ENCODE peak calls at places on chromosomes 6 and 20, in six cellular contexts. I, W, P, G, L and F are unnamed samples.

GRCh38 chr6:147504848-147505247 is 3.6 kb upstream of the SAMD5 start:
- DNase-seq in I (no peak), W (no peak), P (no peak), G (no peak), L (no peak), F (no peak)

GRCh38 chr6:33248643-33248931 is 23.1 kb downstream of the VPS52 start:
- DNase-seq in I (no peak), W (no peak), P (no peak), G (no peak), L (no peak), F (no peak)

GRCh38 chr6:44735631-44735963 is 348.1 kb downstream of the CDC5L start:
- DNase-seq in I (no peak), W (no peak), P (no peak), G (peak; percentile 42), L (no peak), F (no peak)

GRCh38 chr20:48015943-48016723 is 230.9 kb upstream of the SULF2 start:
- DNase-seq in I (no peak), W (no peak), P (no peak), G (peak; percentile 82), L (no peak), F (no peak)

GRCh38 chr20:58515240-58516212 is at the start of gene APCDD1L:
- DNase-seq in I (no peak), W (no peak), P (no peak), G (peak; percentile 69), L (no peak), F (no peak)

GRCh38 chr20:22703843-22704242 is 119.5 kb upstream of the FOXA2 start:
- DNase-seq in I (no peak), W (no peak), P (no peak), G (no peak), L (no peak), F (no peak)

GRCh38 chr20:54061106-54061881 is 9.1 kb downstream of the BCAS1 start:
- DNase-seq in I (no peak), W (no peak), P (no peak), G (peak; percentile 7), L (no peak), F (no peak)

GRCh38 chr20:8365634-8366033 is 233.6 kb downstream of the PLCB1 start:
- DNase-seq in I (no peak), W (no peak), P (no peak), G (no peak), L (no peak), F (no peak)

GRCh38 chr20:8518878-8519277 is 386.8 kb downstream of the PLCB1 start:
- DNase-seq in I (no peak), W (no peak), P (no peak), G (no peak), L (no peak), F (no peak)

GRCh38 chr6:96460052-96460700 is 61.4 kb upstream of the UFL1 start:
- DNase-seq in I (no peak), W (no peak), P (no peak), G (no peak), L (no peak), F (no peak)

GRCh38 chr6:122276637-122277036 is 122.8 kb upstream of the HSF2 start:
- DNase-seq in I (no peak), W (no peak), P (no peak), G (no peak), L (no peak), F (no peak)

GRCh38 chr6:140480852-140481251 is 1106.4 kb upstream of the CITED2 start:
- DNase-seq in I (peak; percentile 26), W (no peak), P (no peak), G (peak; percentile 71), L (no peak), F (no peak)

GRCh38 chr6:5132741-5133140 is 47.6 kb downstream of the PPP1R3G start:
- DNase-seq in I (peak; percentile 81), W (peak; percentile 44), P (no peak), G (peak; percentile 98), L (no peak), F (no peak)

GRCh38 chr6:70758883-70759282 is 91.2 kb downstream of the SMAP1 start:
- DNase-seq in I (no peak), W (no peak), P (no peak), G (no peak), L (no peak), F (no peak)

GRCh38 chr6:109024784-109025183 is 69.9 kb downstream of the SESN1 start:
- DNase-seq in I (no peak), W (no peak), P (no peak), G (peak; percentile 2), L (no peak), F (no peak)

GRCh38 chr6:169101981-169102380 is 151.7 kb downstream of the THBS2 start:
- DNase-seq in I (no peak), W (no peak), P (no peak), G (peak; percentile 37), L (no peak), F (no peak)

GRCh38 chr6:107600936-107601335 is 111.0 kb downstream of the SOBP start:
- DNase-seq in I (peak; percentile 46), W (peak; percentile 22), P (peak; percentile 48), G (peak; percentile 47), L (no peak), F (no peak)

GRCh38 chr6:141443668-141444067 is 689.1 kb upstream of the GJE1 start:
- DNase-seq in I (no peak), W (no peak), P (no peak), G (peak; percentile 17), L (no peak), F (no peak)

GRCh38 chr6:43729537-43729936 is 40.5 kb upstream of the VEGFA start:
- DNase-seq in I (no peak), W (peak; percentile 74), P (no peak), G (no peak), L (no peak), F (no peak)

GRCh38 chr6:15626878-15627683 is 35.7 kb downstream of the DTNBP1 start:
- DNase-seq in I (no peak), W (no peak), P (no peak), G (no peak), L (no peak), F (no peak)

GRCh38 chr6:104325341-104326172 is 534.2 kb downstream of the HACE1 start:
- DNase-seq in I (no peak), W (no peak), P (no peak), G (no peak), L (peak; percentile 22), F (peak; percentile 1)

GRCh38 chr20:47727170-47727880 is 58.0 kb downstream of the SULF2 start:
- DNase-seq in I (peak; percentile 53), W (peak; percentile 62), P (no peak), G (no peak), L (no peak), F (no peak)

GRCh38 chr6:51574040-51574439 is 513.4 kb downstream of the PKHD1 start:
- DNase-seq in I (no peak), W (no peak), P (no peak), G (no peak), L (no peak), F (no peak)

GRCh38 chr6:87763276-87763675 is 61.2 kb upstream of the AKIRIN2 start:
- DNase-seq in I (no peak), W (no peak), P (no peak), G (no peak), L (no peak), F (no peak)

GRCh38 chr20:11544029-11544678 is 373.5 kb upstream of the BTBD3 start:
- DNase-seq in I (peak; percentile 31), W (peak; percentile 14), P (peak; percentile 75), G (peak; percentile 75), L (peak; percentile 64), F (peak; percentile 46)

GRCh38 chr6:89073840-89074239 is 6.7 kb upstream of the PNRC1 start:
- DNase-seq in I (no peak), W (no peak), P (no peak), G (no peak), L (no peak), F (no peak)

GRCh38 chr6:54252916-54253315 is 55.3 kb upstream of the TINAG start:
- DNase-seq in I (no peak), W (no peak), P (no peak), G (no peak), L (no peak), F (no peak)

GRCh38 chr6:14292119-14292518 is 174.5 kb downstream of the CD83 start:
- DNase-seq in I (no peak), W (no peak), P (no peak), G (no peak), L (no peak), F (no peak)

GRCh38 chr6:41443616-41444525 is 102.3 kb upstream of the FOXP4 start:
- DNase-seq in I (peak; percentile 69), W (no peak), P (no peak), G (no peak), L (no peak), F (no peak)

GRCh38 chr6:30494275-30494990 is 5.1 kb downstream of the HLA-E start:
- DNase-seq in I (no peak), W (no peak), P (no peak), G (no peak), L (no peak), F (no peak)
- TF ChIP-seq POLR2A in I (no peak), W (peak; percentile 19), P (no peak), G (no peak), L (no peak), F (no peak)

DNA sequence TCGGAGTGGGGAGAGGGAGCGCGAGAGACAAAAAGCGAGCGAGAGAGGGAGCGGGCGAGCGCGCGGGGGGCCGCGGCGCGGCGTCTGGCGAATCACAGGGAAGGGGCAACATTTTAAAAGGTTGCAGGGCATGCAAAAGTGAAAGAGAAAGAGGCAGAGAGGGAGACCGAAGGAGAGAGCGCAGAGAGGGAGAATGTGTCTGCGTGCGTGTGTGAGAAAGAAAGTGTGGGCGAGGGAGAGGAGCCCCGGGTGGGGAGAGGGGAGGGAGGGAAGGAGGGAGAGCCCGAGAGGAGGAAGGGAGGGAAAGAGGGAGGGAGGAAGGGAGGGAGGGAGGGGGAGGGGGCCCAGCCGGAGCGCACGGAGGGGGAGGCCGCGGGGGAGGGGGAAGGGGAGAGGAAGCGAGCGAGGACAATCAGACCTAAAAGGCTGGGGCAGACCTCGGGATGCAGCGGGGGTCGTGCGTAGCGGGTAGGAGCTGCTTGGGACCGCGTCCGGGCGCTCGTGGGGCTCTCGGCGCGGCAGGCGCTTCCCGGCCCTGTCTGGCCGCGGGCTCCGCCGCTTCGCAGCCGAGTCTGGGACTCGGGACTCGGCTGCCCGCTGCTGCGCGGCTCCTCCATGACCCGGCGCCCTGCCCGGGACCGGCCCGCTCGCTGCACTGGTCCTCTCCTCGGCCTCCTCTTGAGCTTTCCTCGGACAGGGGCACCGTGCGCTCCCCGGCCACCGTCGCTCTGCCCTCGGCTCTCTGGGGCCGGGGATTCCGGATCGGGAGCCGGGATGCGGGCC is 2.5 kb downstream of the TFAP2A start:
- DNase-seq in I (peak; percentile 57), W (no peak), P (peak; percentile 78), G (peak; percentile 75), L (no peak), F (peak; percentile 13)
- TF ChIP-seq POLR2A in I (no peak), W (no peak), P (peak; percentile 92), G (no peak), L (no peak), F (no peak)

GRCh38 chr6:42453027-42453648 is 1.4 kb upstream of the TRERF1 start:
- DNase-seq in I (peak; percentile 90), W (peak; percentile 87), P (peak; percentile 84), G (peak; percentile 90), L (peak; percentile 69), F (peak; percentile 78)
- TF ChIP-seq POLR2A in I (no peak), W (peak; percentile 61), P (peak; percentile 64), G (no peak), L (peak; percentile 19), F (no peak)

GRCh38 chr6:167668019-167668753 is 158.5 kb upstream of the AFDN start:
- DNase-seq in I (no peak), W (peak; percentile 37), P (no peak), G (no peak), L (no peak), F (no peak)
- TF ChIP-seq POLR2A in I (no peak), W (no peak), P (no peak), G (no peak), L (no peak), F (no peak)